ENCODE peak calls at places on chromosome 2, in eight cellular contexts. D, T, I, H, V, Y, X and J are unnamed samples.

GRCh38 chr2:46737577-46737976 is 178.0 kb downstream of the MCFD2 start:
- DNase-seq in D (no peak), T (no peak), I (no peak), H (no peak), V (no peak), Y (no peak), X (no peak), J (peak)

GRCh38 chr2:227724394-227725039 is at the start of gene SCYGR6:
- DNase-seq in D (no peak), T (no peak), I (no peak), H (no peak), V (no peak), Y (no peak), X (no peak), J (no peak)

GRCh38 chr2:24076849-24077534 is 866 bp upstream of the SF3B6 start:
- DNase-seq in D (peak), T (peak), I (no peak), H (no peak), V (no peak), Y (no peak), X (peak), J (no peak)

GRCh38 chr2:140597836-140598235 is 1533.0 kb downstream of the LRP1B start:
- DNase-seq in D (no peak), T (no peak), I (no peak), H (no peak), V (no peak), Y (no peak), X (no peak), J (no peak)

GRCh38 chr2:202529389-202529788 is 105.4 kb upstream of the FAM117B start:
- DNase-seq in D (peak), T (no peak), I (no peak), H (no peak), V (no peak), Y (peak), X (no peak), J (peak)

GRCh38 chr2:190882831-190883582 is 2.4 kb downstream of the GLS start:
- DNase-seq in D (peak), T (no peak), I (no peak), H (no peak), V (no peak), Y (no peak), X (no peak), J (peak)

GRCh38 chr2:129324349-129324748 is 655.1 kb upstream of the RAB6C start:
- DNase-seq in D (no peak), T (no peak), I (no peak), H (no peak), V (no peak), Y (no peak), X (no peak), J (no peak)

GRCh38 chr2:236955675-236956618 is 129.7 kb upstream of the COPS8 start:
- DNase-seq in D (no peak), T (no peak), I (no peak), H (no peak), V (no peak), Y (no peak), X (no peak), J (no peak)

GRCh38 chr2:157898591-157898996 is 22.5 kb upstream of the ACVR1 start:
- DNase-seq in D (peak), T (no peak), I (peak), H (peak), V (peak), Y (peak), X (no peak), J (peak)

GRCh38 chr2:190780594-190780993 is 100.0 kb upstream of the GLS start:
- DNase-seq in D (no peak), T (no peak), I (no peak), H (no peak), V (no peak), Y (no peak), X (no peak), J (no peak)

GRCh38 chr2:65687614-65688013 is 255.2 kb upstream of the SPRED2 start:
- DNase-seq in D (no peak), T (no peak), I (no peak), H (no peak), V (no peak), Y (no peak), X (no peak), J (no peak)

GRCh38 chr2:10316336-10316735 is 13.6 kb downstream of the HPCAL1 start:
- DNase-seq in D (peak), T (no peak), I (no peak), H (peak), V (no peak), Y (no peak), X (no peak), J (no peak)
- H3K27ac ChIP-seq in D (no peak), T (no peak), I (no peak), H (peak), V (no peak), Y (no peak), X (no peak), J (no peak)

DNA sequence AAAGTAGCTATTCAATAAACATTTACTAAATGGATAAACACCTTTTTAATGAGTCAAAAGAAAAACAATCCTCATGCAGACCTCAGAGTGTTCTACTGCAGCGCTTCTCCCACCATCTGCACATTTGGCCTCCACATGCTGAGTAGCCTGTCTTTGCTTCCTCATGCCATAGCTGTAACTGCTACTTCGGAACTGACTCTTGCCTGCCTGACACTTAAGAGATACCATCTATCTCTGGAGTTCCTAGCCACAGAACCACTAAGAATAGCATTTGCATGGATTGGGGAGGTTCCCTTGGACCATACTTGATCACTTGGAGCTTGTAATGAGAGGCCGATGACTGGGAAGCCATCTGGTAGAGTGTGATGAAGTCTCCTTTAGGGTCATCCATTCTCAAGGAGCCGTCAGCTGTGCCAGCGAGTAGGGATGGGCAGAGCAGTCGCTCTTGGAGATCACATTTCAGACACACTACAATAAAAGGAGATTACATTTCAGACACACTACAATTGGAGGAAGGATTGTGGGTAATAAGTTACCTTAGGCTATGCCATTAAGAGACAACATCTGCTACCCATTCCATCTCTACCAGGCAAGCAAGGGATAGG is 21.7 kb downstream of the DOK1 start:
- DNase-seq in D (no peak), T (no peak), I (no peak), H (no peak), V (no peak), Y (no peak), X (no peak), J (no peak)
- H3K27ac ChIP-seq in D (no peak), T (peak), I (no peak), H (no peak), V (no peak), Y (no peak), X (no peak), J (no peak)

GRCh38 chr2:28430377-28430765 is 37.7 kb downstream of the FOSL2 start:
- DNase-seq in D (no peak), T (no peak), I (no peak), H (no peak), V (no peak), Y (no peak), X (no peak), J (no peak)

GRCh38 chr2:28429636-28430376 is 37.1 kb downstream of the FOSL2 start:
- DNase-seq in D (no peak), T (no peak), I (no peak), H (no peak), V (no peak), Y (no peak), X (no peak), J (no peak)

GRCh38 chr2:28428486-28428885 is 35.8 kb downstream of the FOSL2 start:
- DNase-seq in D (no peak), T (no peak), I (no peak), H (no peak), V (no peak), Y (no peak), X (no peak), J (no peak)

GRCh38 chr2:28424799-28425492 is 32.3 kb downstream of the FOSL2 start:
- DNase-seq in D (no peak), T (no peak), I (no peak), H (no peak), V (no peak), Y (no peak), X (no peak), J (no peak)

DNA sequence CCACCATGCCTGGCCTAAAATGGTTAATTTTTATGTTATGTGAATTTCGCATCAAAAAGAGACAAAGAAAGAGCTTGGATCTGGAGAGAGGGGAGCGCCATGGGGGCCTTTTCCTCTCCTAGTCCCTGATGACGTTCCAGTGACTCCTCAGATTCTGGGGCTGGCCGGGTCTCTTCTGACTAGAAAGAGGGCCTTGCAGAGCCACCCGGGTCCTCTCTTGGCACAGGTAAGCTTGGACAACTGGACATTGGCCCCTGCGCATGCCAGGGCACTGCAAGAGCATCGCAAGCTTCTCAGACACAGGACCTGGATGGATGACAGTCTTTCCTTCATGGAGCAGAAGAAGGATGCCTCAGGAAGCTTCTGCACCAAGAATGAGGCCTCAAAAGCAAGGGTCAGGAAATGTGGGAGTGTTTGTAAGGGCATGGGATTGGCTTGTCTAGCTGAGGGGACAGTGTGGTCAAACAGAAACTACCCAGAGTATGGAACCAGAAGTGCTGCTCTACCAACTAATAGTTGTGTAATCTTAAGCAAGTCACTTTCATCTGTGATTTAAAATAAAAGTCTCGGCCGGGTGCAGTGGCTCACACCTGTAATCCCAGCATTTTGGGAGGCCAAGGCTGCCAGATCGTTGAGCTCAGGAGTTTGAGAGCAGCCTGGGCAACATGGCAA is 35.2 kb downstream of the FOSL2 start:
- DNase-seq in D (no peak), T (no peak), I (no peak), H (no peak), V (no peak), Y (no peak), X (no peak), J (no peak)
- H3K27ac ChIP-seq in D (no peak), T (no peak), I (no peak), H (no peak), V (no peak), Y (no peak), X (no peak), J (no peak)

DNA sequence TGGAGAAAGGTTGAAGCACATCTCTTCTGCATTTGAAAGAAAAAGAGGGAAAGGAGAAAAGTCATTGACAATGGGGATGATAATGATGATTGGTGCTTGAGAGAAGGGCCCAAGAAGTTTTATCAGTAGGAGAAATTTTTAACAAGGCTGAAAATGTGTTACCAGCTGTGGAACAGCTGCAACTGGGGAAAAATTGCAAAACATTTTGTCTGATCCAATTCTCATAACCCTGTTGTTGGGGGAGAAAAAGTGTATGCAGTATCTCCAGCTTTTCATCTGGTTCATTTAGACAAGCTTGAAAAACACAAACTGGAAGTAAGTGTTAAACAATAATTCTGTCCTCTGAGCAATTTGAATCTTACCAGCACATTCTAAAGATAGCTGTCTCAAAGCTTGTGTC is 92.7 kb downstream of the CSRNP3 start:
- DNase-seq in D (peak), T (no peak), I (no peak), H (no peak), V (no peak), Y (no peak), X (no peak), J (no peak)
- H3K27ac ChIP-seq in D (no peak), T (no peak), I (no peak), H (no peak), V (no peak), Y (peak), X (no peak), J (no peak)

GRCh38 chr2:58635801-58636375 is 394.8 kb upstream of the FANCL start:
- DNase-seq in D (no peak), T (no peak), I (no peak), H (no peak), V (no peak), Y (no peak), X (no peak), J (no peak)
- H3K27ac ChIP-seq in D (no peak), T (no peak), I (no peak), H (no peak), V (no peak), Y (no peak), X (no peak), J (no peak)

DNA sequence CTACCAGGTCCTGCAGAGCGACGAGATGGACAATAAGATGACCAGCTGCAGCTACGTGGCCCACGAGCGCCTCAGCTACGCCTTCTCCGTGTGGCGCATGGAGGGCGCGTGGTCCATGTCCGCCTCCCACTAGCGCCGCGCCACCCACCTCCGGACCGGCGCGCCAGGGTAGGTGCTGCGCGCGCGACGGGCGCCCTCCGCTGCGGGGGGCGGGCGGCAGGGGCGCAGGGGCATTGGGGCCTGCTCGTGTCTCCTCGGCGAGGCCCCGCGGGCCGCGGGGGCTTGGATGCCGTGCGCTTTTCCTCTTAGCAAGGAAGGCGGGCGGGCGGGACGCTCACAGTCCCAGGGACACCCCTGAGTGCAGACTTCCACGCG is 668 bp downstream of the TWIST2 start:
- DNase-seq in D (no peak), T (no peak), I (no peak), H (no peak), V (no peak), Y (no peak), X (no peak), J (no peak)
- H3K27ac ChIP-seq in D (no peak), T (no peak), I (no peak), H (no peak), V (no peak), Y (no peak), X (no peak), J (peak)